ENCODE peak calls at places on chromosomes 5 and 9, in seven cellular contexts. Y is fibroblast of the aortic adventitia; N is NCI-H774; E is activated CD8-positive, alpha-beta memory T cell treated with anti-CD3 and anti-CD28 coated beads for 24 hours; M is neural progenitor cell; I is tibial nerve; W is NCI-H460. P is an unnamed sample.

GRCh38 chr9:130662927-130663257 is 1.5 kb upstream of the PRDM12 start:
- DNase-seq in Y (no peak), N (no peak), E (peak; percentile 66), M (peak; percentile 42), I (no peak), W (no peak), P (no peak)

GRCh38 chr9:127968046-127968445 is 12.7 kb downstream of the EEIG1 start:
- DNase-seq in Y (peak; percentile 39), N (no peak), E (peak; percentile 67), M (no peak), I (no peak), W (no peak), P (peak; percentile 89)

GRCh38 chr5:15609076-15609725 is 109.2 kb downstream of the FBXL7 start:
- DNase-seq in Y (no peak), N (no peak), E (no peak), M (no peak), I (no peak), W (no peak), P (no peak)

GRCh38 chr5:101687630-101688029 is 608.5 kb downstream of the SLCO4C1 start:
- DNase-seq in Y (no peak), N (no peak), E (no peak), M (no peak), I (no peak), W (no peak), P (no peak)

GRCh38 chr5:76819851-76820280 is 1.0 kb downstream of the F2RL1 start:
- DNase-seq in Y (no peak), N (no peak), E (no peak), M (peak; percentile 21), I (no peak), W (no peak), P (peak; percentile 54)

GRCh38 chr5:102998224-102998623 is 121.7 kb downstream of the GIN1 start:
- DNase-seq in Y (peak; percentile 26), N (no peak), E (no peak), M (no peak), I (no peak), W (no peak), P (no peak)

GRCh38 chr5:133142782-133143181 is 91.0 kb downstream of the HSPA4 start:
- DNase-seq in Y (no peak), N (no peak), E (no peak), M (no peak), I (no peak), W (no peak), P (no peak)

GRCh38 chr9:127175319-127175715 is 52.9 kb upstream of the ANGPTL2 start:
- DNase-seq in Y (no peak), N (no peak), E (peak; percentile 43), M (no peak), I (no peak), W (no peak), P (no peak)

GRCh38 chr5:1463326-1464095 is 18.3 kb upstream of the SLC6A3 start:
- DNase-seq in Y (no peak), N (no peak), E (no peak), M (no peak), I (no peak), W (no peak), P (no peak)

GRCh38 chr5:38413696-38414095 is 142.8 kb downstream of the LIFR start:
- DNase-seq in Y (no peak), N (no peak), E (no peak), M (no peak), I (no peak), W (no peak), P (no peak)

GRCh38 chr5:133203317-133204305 is 151.8 kb downstream of the HSPA4 start:
- DNase-seq in Y (no peak), N (no peak), E (no peak), M (no peak), I (no peak), W (no peak), P (peak; percentile 76)

GRCh38 chr5:54288568-54289217 is 21.7 kb downstream of the ARL15 start:
- DNase-seq in Y (no peak), N (no peak), E (no peak), M (no peak), I (no peak), W (no peak), P (no peak)

GRCh38 chr5:30401479-30402058 is 791.9 kb upstream of the CDH6 start:
- DNase-seq in Y (peak; percentile 57), N (peak; percentile 33), E (no peak), M (peak; percentile 73), I (peak; percentile 9), W (peak; percentile 23), P (peak; percentile 56)

GRCh38 chr5:53923969-53924876 is 363.8 kb downstream of the NDUFS4 start:
- DNase-seq in Y (peak; percentile 47), N (no peak), E (no peak), M (no peak), I (no peak), W (no peak), P (no peak)

GRCh38 chr5:61637566-61637965 is 305.5 kb downstream of the ZSWIM6 start:
- DNase-seq in Y (no peak), N (no peak), E (no peak), M (peak; percentile 62), I (no peak), W (no peak), P (no peak)

GRCh38 chr5:100448250-100448649 is 86.9 kb upstream of the FAM174A start:
- DNase-seq in Y (no peak), N (no peak), E (no peak), M (no peak), I (no peak), W (no peak), P (no peak)

P was measured in kidney tubule cell.